ENCODE peak calls at places on chromosome 10, in ten cellular contexts. E, O, T, G, V, X, U, J, F and L are unnamed samples.

GRCh38 chr10:104308439-104308903 is 29.8 kb downstream of the ITPRIP start:
- DNase-seq in O (no peak), F (no peak), V (no peak), J (no peak), E (no peak), U (peak; percentile 59), T (no peak), G (no peak), X (no peak), L (peak; percentile 58)

GRCh38 chr10:69051303-69051702 is 36.6 kb upstream of the SRGN start:
- DNase-seq in O (no peak), X (peak; percentile 37), F (no peak), T (no peak), V (no peak), U (peak; percentile 76), J (no peak), G (no peak), E (peak; percentile 50), L (peak; percentile 74)

GRCh38 chr10:103661198-103661950 is 167.9 kb downstream of the NEURL1 start:
- DNase-seq in E (peak; percentile 92), X (peak; percentile 95), T (peak; percentile 53), F (peak; percentile 46), O (peak; percentile 43), J (no peak), V (peak; percentile 93), G (no peak), U (no peak), L (peak; percentile 84)

GRCh38 chr10:66639351-66639750 is 286.5 kb upstream of the LRRTM3 start:
- DNase-seq in U (no peak), G (no peak), O (no peak), E (peak; percentile 1), V (no peak), J (no peak), T (no peak), F (no peak), X (no peak), L (no peak)

GRCh38 chr10:43199684-43200537 is 61.7 kb downstream of the CSGALNACT2 start:
- DNase-seq in T (no peak), F (no peak), V (no peak), E (no peak), O (no peak), U (peak; percentile 23), J (no peak), G (no peak), X (no peak), L (no peak)

GRCh38 chr10:113711142-113711541 is 31.4 kb downstream of the CASP7 start:
- DNase-seq in O (no peak), V (no peak), U (no peak), F (no peak), X (no peak), T (no peak), J (no peak), E (no peak), G (no peak), L (no peak)

GRCh38 chr10:129758591-129759021 is 205.5 kb downstream of the EBF3 start:
- DNase-seq in U (no peak), O (no peak), T (peak; percentile 5), X (no peak), E (no peak), G (no peak), J (no peak), V (no peak), F (no peak), L (no peak)

GRCh38 chr10:102410427-102411073 is 8.0 kb downstream of the PSD start:
- DNase-seq in O (no peak), J (no peak), F (peak; percentile 74), X (peak; percentile 69), V (no peak), G (no peak), T (no peak), U (no peak), E (no peak), L (no peak)

GRCh38 chr10:117790621-117791020 is 248.1 kb downstream of the EMX2 start:
- DNase-seq in E (no peak), O (no peak), T (no peak), X (no peak), G (no peak), F (no peak), J (no peak), U (no peak), V (no peak), L (no peak)

GRCh38 chr10:129760003-129760315 is 204.1 kb downstream of the EBF3 start:
- DNase-seq in U (no peak), J (no peak), E (no peak), F (no peak), X (no peak), V (no peak), T (peak; percentile 7), O (no peak), G (no peak), L (no peak)

GRCh38 chr10:127354992-127355391 is 158.6 kb upstream of the INSYN2A start:
- DNase-seq in E (peak; percentile 28), V (no peak), F (no peak), O (no peak), G (peak; percentile 8), T (no peak), X (peak; percentile 35), U (no peak), J (peak; percentile 3), L (no peak)

GRCh38 chr10:24897326-24897926 is 55.0 kb downstream of the PRTFDC1 start:
- DNase-seq in O (no peak), J (peak; percentile 45), U (no peak), F (no peak), X (peak; percentile 77), E (peak; percentile 78), G (peak; percentile 46), T (no peak), V (no peak), L (no peak)

GRCh38 chr10:113047963-113048781 is 98.1 kb downstream of the TCF7L2 start:
- DNase-seq in V (peak; percentile 84), F (no peak), E (no peak), T (no peak), G (peak; percentile 82), O (no peak), X (no peak), U (no peak), J (no peak), L (no peak)

GRCh38 chr10:86342111-86342863 is 24.3 kb downstream of the GRID1 start:
- DNase-seq in T (peak; percentile 7), E (no peak), V (no peak), X (no peak), O (no peak), F (peak; percentile 9), J (no peak), G (no peak), U (no peak), L (no peak)

GRCh38 chr10:121935702-121936101 is 7.9 kb upstream of the ATE1 start:
- DNase-seq in V (no peak), E (no peak), U (no peak), T (peak; percentile 42), X (peak; percentile 32), O (no peak), G (no peak), F (no peak), J (no peak), L (no peak)

GRCh38 chr10:86451604-86451960 is 70.0 kb downstream of the WAPL start:
- DNase-seq in X (no peak), T (no peak), O (no peak), U (no peak), F (no peak), E (no peak), G (no peak), V (no peak), J (no peak), L (no peak)

DNA sequence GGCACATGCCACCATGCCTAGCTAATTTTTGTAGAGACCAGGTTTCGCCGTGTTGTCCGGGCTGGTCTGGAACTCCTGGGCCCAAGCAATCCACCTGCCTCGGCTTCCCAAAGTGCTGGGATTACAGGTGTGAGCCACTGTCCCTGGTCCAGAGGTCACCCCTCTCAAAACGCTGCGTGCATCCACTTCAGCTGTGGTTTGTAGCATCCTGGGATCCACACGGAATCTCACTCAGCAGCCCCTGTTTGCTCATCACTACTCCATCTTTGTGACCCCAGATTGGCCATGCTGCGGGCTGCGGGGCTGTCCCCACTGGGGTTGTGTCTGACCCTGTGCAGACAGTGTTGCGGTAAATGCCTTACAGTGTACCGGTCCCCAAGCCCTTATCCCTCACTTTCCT is 3.5 kb downstream of the INPP5A start:
- DNase-seq in V (no peak), J (no peak), X (no peak), O (no peak), F (no peak), G (no peak), E (no peak), U (no peak), T (peak; percentile 8), L (no peak)
- TF ChIP-seq CTCF in V (no peak), J (no peak), X (no peak), O (no peak), F (no peak), G (no peak), E (no peak), U (no peak), T (no peak), L (no peak)

GRCh38 chr10:78335371-78335690 is 301.7 kb downstream of the RPS24 start:
- DNase-seq in U (no peak), F (no peak), G (no peak), E (no peak), V (no peak), J (no peak), X (no peak), T (no peak), O (no peak), L (no peak)
- TF ChIP-seq CTCF in U (no peak), F (no peak), G (no peak), E (no peak), V (no peak), J (no peak), X (no peak), T (no peak), O (no peak), L (no peak)

GRCh38 chr10:26627320-26627719 is 70.2 kb upstream of the PDSS1 start:
- DNase-seq in U (no peak), F (peak; percentile 17), G (no peak), J (peak; percentile 10), V (no peak), O (no peak), E (no peak), X (no peak), T (no peak), L (no peak)
- TF ChIP-seq CTCF in U (no peak), F (no peak), G (peak; percentile 5), J (peak; percentile 44), V (no peak), O (no peak), E (no peak), X (no peak), T (no peak), L (no peak)

DNA sequence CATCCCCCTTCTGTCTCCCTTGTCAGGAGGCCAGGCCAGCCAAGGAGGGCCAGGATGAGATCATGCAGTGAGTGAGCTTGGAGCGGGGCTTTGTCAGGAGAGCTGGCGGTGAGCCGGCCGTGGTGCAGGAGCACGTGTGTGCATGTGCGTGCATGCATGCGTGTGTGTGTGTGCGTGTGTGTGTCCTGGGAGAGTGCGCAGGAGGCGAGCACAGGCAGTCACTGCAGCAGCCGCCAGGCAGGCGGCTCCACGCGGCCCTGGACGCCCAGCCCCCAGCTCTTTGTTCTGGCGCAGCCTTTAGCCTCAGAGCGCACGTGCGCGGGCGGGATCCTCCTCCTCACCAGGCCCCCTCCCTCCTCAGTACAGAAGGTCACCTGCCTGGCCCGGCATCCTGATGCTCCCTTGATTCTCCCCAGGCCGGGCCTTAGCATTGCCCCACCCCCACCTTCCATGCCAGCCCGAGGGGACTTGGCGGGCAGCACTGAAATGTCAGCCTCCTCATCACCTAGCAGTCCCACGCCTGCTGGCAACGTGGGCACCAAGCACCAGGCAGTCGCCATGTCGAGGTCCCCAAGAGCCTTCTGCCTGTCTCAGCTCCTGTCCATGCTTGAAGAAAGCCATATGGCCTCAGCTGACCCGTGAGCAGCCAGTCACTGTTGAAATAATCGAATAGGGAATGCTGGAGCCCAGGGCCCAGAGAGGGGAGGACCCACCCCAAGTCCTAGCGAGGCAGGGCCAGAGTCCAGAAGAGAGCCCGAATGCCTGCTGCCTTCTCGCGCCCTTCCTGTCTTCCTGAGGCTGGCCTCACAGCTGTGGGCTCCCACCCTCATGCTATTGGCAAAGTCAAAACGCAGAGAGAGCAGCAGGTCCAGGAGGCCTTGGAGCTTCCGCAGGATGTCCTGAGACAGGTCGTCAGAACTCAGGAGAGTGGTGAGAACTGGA is 125.9 kb upstream of the PPIF start:
- DNase-seq in E (peak; percentile 94), F (peak; percentile 87), O (no peak), V (peak; percentile 31), X (peak; percentile 89), G (peak; percentile 72), J (no peak), U (no peak), T (peak; percentile 76), L (no peak)
- TF ChIP-seq CTCF in E (no peak), F (no peak), O (no peak), V (no peak), X (no peak), G (no peak), J (no peak), U (no peak), T (no peak), L (no peak)